ENCODE peak calls at places on chromosomes 11 and 22, in four cellular contexts. One of them, this sample, is unnamed.

GRCh38 chr22:21876486-21877176 is 9.2 kb upstream of the MAPK1 start:
- DNase-seq in adipocyte: peak
- DNase-seq in PC-3: no peak
- DNase-seq in activated CD8-positive, alpha-beta T cell treated with anti-CD3 and anti-CD28 coated beads for 36 hours: peak
- DNase-seq in this sample: peak

GRCh38 chr22:26534166-26534855 is 22.0 kb upstream of the TFIP11 start:
- DNase-seq in adipocyte: no peak
- DNase-seq in PC-3: no peak
- DNase-seq in activated CD8-positive, alpha-beta T cell treated with anti-CD3 and anti-CD28 coated beads for 36 hours: no peak
- DNase-seq in this sample: no peak

GRCh38 chr11:65851811-65852507 is 6.0 kb downstream of the CFL1 start:
- DNase-seq in adipocyte: no peak
- DNase-seq in PC-3: no peak
- DNase-seq in activated CD8-positive, alpha-beta T cell treated with anti-CD3 and anti-CD28 coated beads for 36 hours: no peak
- DNase-seq in this sample: no peak

GRCh38 chr11:221998-222789 is 13.9 kb downstream of the SIRT3 start:
- DNase-seq in adipocyte: no peak
- DNase-seq in PC-3: no peak
- DNase-seq in activated CD8-positive, alpha-beta T cell treated with anti-CD3 and anti-CD28 coated beads for 36 hours: no peak
- DNase-seq in this sample: no peak

GRCh38 chr11:36456136-36456535 is 53.9 kb downstream of the TRAF6 start:
- DNase-seq in adipocyte: no peak
- DNase-seq in PC-3: no peak
- DNase-seq in activated CD8-positive, alpha-beta T cell treated with anti-CD3 and anti-CD28 coated beads for 36 hours: no peak
- DNase-seq in this sample: no peak

GRCh38 chr11:1006762-1007161 is 29.8 kb downstream of the MUC6 start:
- DNase-seq in adipocyte: no peak
- DNase-seq in PC-3: no peak
- DNase-seq in activated CD8-positive, alpha-beta T cell treated with anti-CD3 and anti-CD28 coated beads for 36 hours: no peak
- DNase-seq in this sample: no peak

GRCh38 chr11:14446701-14447169 is 52.9 kb downstream of the COPB1 start:
- DNase-seq in adipocyte: peak
- DNase-seq in PC-3: peak
- DNase-seq in activated CD8-positive, alpha-beta T cell treated with anti-CD3 and anti-CD28 coated beads for 36 hours: no peak
- DNase-seq in this sample: peak

GRCh38 chr11:134750619-134751018 is 338.6 kb upstream of the B3GAT1 start:
- DNase-seq in adipocyte: no peak
- DNase-seq in PC-3: no peak
- DNase-seq in activated CD8-positive, alpha-beta T cell treated with anti-CD3 and anti-CD28 coated beads for 36 hours: no peak
- DNase-seq in this sample: no peak

GRCh38 chr11:7143908-7144307 is 55.1 kb downstream of the RBMXL2 start:
- DNase-seq in adipocyte: peak
- DNase-seq in PC-3: peak
- DNase-seq in activated CD8-positive, alpha-beta T cell treated with anti-CD3 and anti-CD28 coated beads for 36 hours: no peak
- DNase-seq in this sample: peak